ENCODE peak calls at places on chromosomes 11 and 22, in five cellular contexts. J is testis, Q is mesendoderm, B is neural progenitor cell, S is trophoblast cell. Y is an unnamed sample.

GRCh38 chr22:36028646-36029405 is at the start of gene RBFOX2:
- DNase-seq in J (peak), Q (peak), B (peak), S (peak), Y (peak)

GRCh38 chr11:115905331-115905730 is 401.1 kb upstream of the CADM1 start:
- DNase-seq in S (no peak), Q (no peak), J (no peak), B (no peak), Y (no peak)

GRCh38 chr22:33883561-33883960 is 36.7 kb downstream of the LARGE1 start:
- DNase-seq in Q (peak), J (no peak), B (no peak), S (no peak), Y (no peak)

GRCh38 chr22:17410576-17410975 is 41.3 kb downstream of the CECR2 start:
- DNase-seq in S (no peak), Q (no peak), B (no peak), J (no peak), Y (no peak)

GRCh38 chr11:10896493-10896892 is 38.6 kb upstream of the ZBED5 start:
- DNase-seq in S (no peak), Q (no peak), J (no peak), B (no peak), Y (no peak)

GRCh38 chr11:75490221-75491181 is 35.2 kb downstream of the GDPD5 start:
- DNase-seq in B (no peak), Q (peak), J (no peak), S (peak), Y (peak)

GRCh38 chr22:36344106-36344827 is 43.5 kb downstream of the MYH9 start:
- DNase-seq in S (no peak), B (no peak), Q (no peak), J (no peak), Y (no peak)

GRCh38 chr11:128500488-128500887 is 86.9 kb downstream of the ETS1 start:
- DNase-seq in Q (no peak), J (no peak), B (no peak), S (no peak), Y (no peak)

GRCh38 chr11:96708469-96708868 is 318.7 kb downstream of the JRKL start:
- DNase-seq in S (no peak), J (no peak), B (no peak), Q (no peak), Y (no peak)

GRCh38 chr11:76704171-76704948 is 33.8 kb upstream of the LRRC32 start:
- DNase-seq in B (peak), Q (peak), J (no peak), S (no peak), Y (no peak)

GRCh38 chr11:113249786-113250185 is 64.6 kb upstream of the TTC12 start:
- DNase-seq in B (peak), Q (peak), J (no peak), S (no peak), Y (no peak)

GRCh38 chr11:113248702-113249490 is 65.5 kb upstream of the TTC12 start:
- DNase-seq in S (no peak), J (no peak), Q (peak), B (no peak), Y (no peak)

GRCh38 chr11:113253406-113253805 is 61.0 kb upstream of the TTC12 start:
- DNase-seq in B (no peak), S (no peak), Q (no peak), J (no peak), Y (no peak)

GRCh38 chr11:113249491-113249763 is 65.0 kb upstream of the TTC12 start:
- DNase-seq in B (no peak), S (no peak), Q (peak), J (no peak), Y (peak)

DNA sequence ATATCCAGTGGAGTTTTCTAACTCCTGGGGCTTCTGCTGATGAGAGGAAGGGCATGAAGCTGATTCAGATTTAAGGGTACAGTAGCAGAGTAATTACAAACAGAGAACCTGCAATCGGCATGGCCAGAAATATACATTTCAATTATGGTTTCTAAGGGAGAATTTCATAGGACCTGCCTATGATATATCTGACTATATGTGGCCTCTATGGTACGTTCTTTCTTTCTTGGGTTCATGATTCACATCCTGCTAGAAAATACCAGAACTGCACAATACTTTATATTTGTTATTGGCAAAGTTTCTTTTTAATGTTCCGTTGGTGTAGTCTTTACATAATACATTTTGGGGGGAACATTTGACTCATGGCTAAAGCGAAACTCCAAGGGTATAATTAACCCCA is 63.1 kb upstream of the TTC12 start:
- DNase-seq in B (no peak), S (no peak), J (no peak), Q (no peak), Y (no peak)
- H3K27ac ChIP-seq in B (no peak), S (no peak), J (no peak), Q (no peak), Y (no peak)

GRCh38 chr11:131504199-131504949 is 134.0 kb downstream of the NTM start:
- DNase-seq in J (peak), S (no peak), Q (peak), B (peak), Y (peak)
- H3K27ac ChIP-seq in J (no peak), S (no peak), Q (no peak), B (no peak), Y (no peak)

DNA sequence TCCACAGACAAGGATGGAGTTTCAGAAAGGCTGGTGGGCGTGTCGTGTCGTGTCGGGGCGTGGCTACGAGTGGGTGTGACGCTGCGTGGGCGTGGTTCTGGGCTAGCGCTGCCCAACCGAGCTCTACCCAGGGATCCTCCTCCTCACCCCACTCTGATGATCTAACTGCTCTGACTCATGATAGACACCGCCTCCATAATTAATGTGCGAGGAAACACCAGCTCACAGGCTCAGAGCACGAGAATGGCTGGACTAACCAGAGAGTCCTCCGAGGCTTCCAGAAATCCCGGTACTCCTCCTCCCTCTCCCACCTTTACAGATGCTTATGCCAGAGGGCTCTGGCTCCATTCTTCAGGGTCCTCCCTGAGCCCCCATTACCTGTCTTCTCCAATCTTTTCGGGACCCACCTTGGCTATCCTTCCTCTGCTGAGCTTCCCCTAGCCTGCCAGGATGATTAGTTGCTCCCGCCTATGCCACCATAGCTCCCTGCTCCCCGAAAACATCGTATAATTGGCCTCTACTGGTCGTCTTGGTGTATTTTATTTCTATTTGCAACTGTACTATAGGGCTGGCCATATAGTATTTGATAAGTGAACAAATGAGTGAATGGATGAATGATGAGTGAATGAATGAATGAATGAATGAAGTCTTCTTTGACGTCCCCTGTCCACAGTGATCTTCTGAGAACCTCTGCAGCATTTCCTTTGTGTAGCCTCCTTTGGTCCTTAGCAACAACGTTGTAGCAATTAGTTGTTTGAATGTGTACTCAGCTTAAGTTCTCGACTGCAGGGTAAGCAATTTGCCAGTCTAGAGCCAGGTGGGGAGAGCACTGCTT is 21.7 kb downstream of the TMPRSS13 start:
- DNase-seq in B (peak), Q (peak), J (peak), S (peak), Y (peak)
- H3K27ac ChIP-seq in B (no peak), Q (no peak), J (no peak), S (no peak), Y (peak)

DNA sequence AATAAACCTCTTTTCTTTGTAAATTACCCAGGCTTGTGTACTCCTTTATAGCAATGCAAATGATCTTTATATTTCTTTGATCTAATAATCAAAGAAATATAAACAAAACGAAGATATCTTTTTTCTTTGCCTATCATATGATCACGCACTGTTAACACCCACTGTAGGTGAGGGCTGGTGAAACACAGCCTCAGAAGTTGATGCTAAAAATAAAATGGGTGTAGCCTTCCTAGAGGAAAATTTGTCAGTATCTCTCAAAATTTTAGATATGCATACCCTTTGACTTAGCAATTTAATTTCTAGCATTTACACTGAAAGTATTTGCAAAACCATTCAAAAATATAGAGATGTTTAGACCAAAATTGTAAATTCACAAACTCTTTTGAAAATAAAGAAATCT is 15.6 kb downstream of the DKK3 start:
- DNase-seq in Q (no peak), S (no peak), J (no peak), B (no peak), Y (no peak)
- H3K27ac ChIP-seq in Q (no peak), S (no peak), J (no peak), B (no peak), Y (no peak)

GRCh38 chr22:29129644-29130201 is 56.9 kb downstream of the KREMEN1 start:
- DNase-seq in J (no peak), S (no peak), Q (no peak), B (no peak), Y (no peak)
- H3K27ac ChIP-seq in J (no peak), S (no peak), Q (no peak), B (no peak), Y (no peak)

DNA sequence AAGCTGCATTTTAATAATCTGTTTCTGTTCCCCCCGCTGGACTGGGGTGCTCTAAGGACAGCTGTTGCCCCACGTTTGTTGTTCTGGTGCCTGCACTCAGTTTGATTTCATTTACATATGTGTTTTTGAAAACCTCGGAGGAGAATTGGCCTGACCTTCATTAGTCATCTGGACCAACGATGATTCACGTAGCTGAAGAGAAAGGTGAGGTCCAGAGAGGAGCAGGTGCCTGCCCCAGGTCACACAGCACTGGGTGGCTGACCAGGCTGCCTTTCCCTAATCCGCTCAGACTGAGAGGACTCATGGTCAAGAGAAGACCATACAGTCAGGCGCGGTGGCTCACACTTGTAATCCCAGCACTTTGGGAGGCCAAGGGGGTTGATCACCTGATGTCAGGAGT is 3.8 kb downstream of the CSDC2 start:
- DNase-seq in B (no peak), S (no peak), J (no peak), Q (no peak), Y (no peak)
- H3K27ac ChIP-seq in B (no peak), S (no peak), J (peak), Q (no peak), Y (no peak)

DNA sequence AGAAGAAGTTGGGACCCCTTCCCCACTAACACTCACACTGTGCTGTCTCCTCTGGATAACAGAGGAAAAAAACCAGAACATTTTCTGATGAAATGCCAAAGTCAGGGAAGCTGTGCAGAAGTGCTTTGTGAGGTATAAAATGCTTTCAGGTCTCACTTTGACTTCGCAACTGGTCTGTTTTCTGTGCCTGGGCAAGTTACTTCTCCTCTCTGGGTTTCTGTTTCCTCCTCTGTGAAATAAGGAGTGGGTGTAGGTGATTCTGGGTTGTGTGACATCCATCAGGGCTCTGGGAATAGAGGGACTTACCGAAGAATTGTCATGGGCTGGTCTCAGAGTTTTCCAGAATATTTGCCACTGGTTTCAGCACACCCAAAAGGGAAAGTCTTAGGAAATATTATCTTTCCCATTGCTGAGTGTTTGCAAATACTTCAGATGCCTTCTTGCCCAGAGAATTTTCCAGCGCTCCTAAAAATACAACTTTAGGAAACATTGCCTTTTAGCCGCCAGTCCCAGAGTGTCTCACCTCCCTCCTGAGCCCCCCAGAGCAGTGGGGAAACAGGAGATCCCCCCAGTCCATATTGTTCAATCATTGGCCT is 118.5 kb downstream of the KIAA1671 start:
- DNase-seq in B (no peak), Q (no peak), S (peak), J (no peak), Y (no peak)
- H3K27ac ChIP-seq in B (no peak), Q (no peak), S (peak), J (peak), Y (no peak)

GRCh38 chr11:65919151-65920034 is at the start of gene DRAP1:
- DNase-seq in B (peak), S (peak), Q (peak), J (peak), Y (peak)

GRCh38 chr11:65916391-65916790 is 2.5 kb downstream of the C11orf68 start:
- DNase-seq in J (no peak), S (no peak), B (no peak), Q (no peak), Y (peak)

GRCh38 chr11:65918211-65919150 is at the start of gene C11orf68:
- DNase-seq in J (peak), B (no peak), S (peak), Q (peak), Y (no peak)

GRCh38 chr11:65917077-65917433 is 1.8 kb downstream of the C11orf68 start:
- DNase-seq in B (no peak), Q (no peak), J (no peak), S (no peak), Y (peak)

DNA sequence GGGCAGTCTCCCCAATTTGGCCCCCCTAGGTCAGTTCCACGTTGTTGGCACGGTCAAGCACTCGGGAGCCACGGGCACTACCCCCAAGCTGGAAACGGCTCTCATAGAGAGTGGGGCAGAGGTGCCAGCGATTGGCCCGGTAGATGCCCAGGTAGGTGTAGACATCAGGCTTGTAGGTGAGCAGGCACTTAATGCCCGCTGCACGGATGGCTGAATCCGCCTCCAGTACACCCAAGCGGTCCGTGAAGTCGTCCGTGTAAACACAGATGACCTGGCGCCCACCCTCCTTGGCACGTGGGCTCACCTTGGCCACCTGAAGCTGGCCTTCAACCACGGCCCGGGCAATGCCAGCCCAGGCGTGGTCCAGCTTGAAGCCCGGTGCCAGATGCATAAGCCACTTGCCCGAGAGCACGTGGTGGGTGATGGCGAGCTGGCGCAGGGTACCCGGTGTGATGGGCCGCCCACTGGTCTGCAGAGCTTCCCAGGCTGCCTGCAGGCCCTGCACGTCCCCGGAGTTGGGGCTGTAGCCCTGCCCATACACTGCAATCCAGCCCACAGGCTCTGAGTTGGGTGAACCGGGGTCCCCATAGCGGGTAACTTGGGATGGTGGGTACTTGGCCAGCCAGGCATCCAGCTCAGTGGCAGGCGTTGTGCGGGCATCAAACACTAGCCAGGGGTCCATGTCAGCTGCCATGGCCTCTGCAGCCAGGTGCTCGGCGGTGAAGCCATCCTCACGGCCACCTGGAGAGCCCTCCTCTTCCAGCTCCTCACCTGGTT is 1.2 kb downstream of the C11orf68 start:
- DNase-seq in J (no peak), Q (no peak), B (no peak), S (no peak), Y (peak)
- H3K27ac ChIP-seq in J (peak), Q (no peak), B (no peak), S (no peak), Y (no peak)